ENCODE peak calls at places on chromosome 22, in five cellular contexts. Y is RWPE2, J is heart left ventricle, F is body of pancreas, E is K562. D is an unnamed sample.

GRCh38 chr22:43256569-43257360 is 69.8 kb upstream of the TTLL12 start:
- ATAC-seq in F (no peak), Y (no peak), J (no peak), E (no peak), D (no peak)

GRCh38 chr22:20647586-20648305 is 126.2 kb upstream of the SERPIND1 start:
- ATAC-seq in F (no peak), J (no peak), Y (no peak), E (no peak), D (no peak)

GRCh38 chr22:48748113-48748859 is 1079.4 kb downstream of the BRD1 start:
- ATAC-seq in E (no peak), F (no peak), Y (no peak), J (no peak), D (no peak)

GRCh38 chr22:26462971-26463661 is 20.5 kb downstream of the HPS4 start:
- ATAC-seq in Y (no peak), F (no peak), E (no peak), J (no peak), D (no peak)

GRCh38 chr22:35910013-35910860 is 118.4 kb downstream of the RBFOX2 start:
- ATAC-seq in Y (no peak), E (no peak), J (no peak), F (no peak), D (no peak)

GRCh38 chr22:24962835-24963234 is 10.3 kb downstream of the KIAA1671 start:
- ATAC-seq in F (no peak), J (no peak), Y (no peak), E (no peak), D (no peak)

GRCh38 chr22:25509391-25509791 is 55.1 kb upstream of the GRK3 start:
- ATAC-seq in E (no peak), F (peak; percentile 55), J (no peak), Y (peak; percentile 81), D (peak; percentile 85)

GRCh38 chr22:20962491-20962945 is 4.5 kb upstream of the AIFM3 start:
- ATAC-seq in Y (no peak), J (no peak), F (no peak), E (no peak), D (no peak)

GRCh38 chr22:44314425-44315067 is 1.8 kb upstream of the SHISAL1 start:
- ATAC-seq in F (no peak), E (no peak), Y (no peak), J (no peak), D (no peak)

GRCh38 chr22:31650391-31650790 is 11.6 kb downstream of the PISD start:
- ATAC-seq in E (no peak), Y (peak; percentile 26), F (peak; percentile 35), J (no peak), D (peak; percentile 66)

GRCh38 chr22:24305260-24305692 is 34.6 kb downstream of the SPECC1L start:
- ATAC-seq in E (no peak), Y (no peak), F (no peak), J (no peak), D (no peak)

GRCh38 chr22:18110944-18111758 is 542 bp downstream of the TUBA8 start:
- ATAC-seq in J (no peak), F (no peak), Y (no peak), E (no peak), D (no peak)

GRCh38 chr22:46815132-46815531 is 52.7 kb downstream of the TBC1D22A start:
- ATAC-seq in E (no peak), Y (no peak), F (no peak), J (no peak), D (no peak)

GRCh38 chr22:46484156-46484860 is 53.1 kb downstream of the CELSR1 start:
- ATAC-seq in Y (no peak), E (no peak), J (no peak), F (no peak), D (no peak)

GRCh38 chr22:47794851-47795250 is 1032.4 kb downstream of the TBC1D22A start:
- ATAC-seq in F (no peak), J (no peak), E (no peak), Y (no peak), D (no peak)

GRCh38 chr22:26463688-26464087 is 19.9 kb downstream of the HPS4 start:
- ATAC-seq in E (no peak), Y (no peak), J (no peak), F (no peak), D (no peak)

GRCh38 chr22:30373331-30374325 is 13.6 kb downstream of the RNF215 start:
- ATAC-seq in Y (peak; percentile 16), E (no peak), F (no peak), J (no peak), D (no peak)

GRCh38 chr22:40487663-40488249 is 117.4 kb downstream of the SGSM3 start:
- ATAC-seq in Y (peak; percentile 24), E (peak; percentile 55), J (no peak), F (peak; percentile 61), D (no peak)

GRCh38 chr22:24801906-24802504 is 4.0 kb upstream of the SGSM1 start:
- ATAC-seq in E (no peak), Y (no peak), F (no peak), J (no peak), D (no peak)

GRCh38 chr22:21725956-21726649 is 9.5 kb downstream of the YPEL1 start:
- ATAC-seq in E (peak; percentile 5), Y (no peak), J (no peak), F (no peak), D (no peak)

GRCh38 chr22:46641829-46642266 is 21.7 kb downstream of the GRAMD4 start:
- ATAC-seq in F (no peak), J (no peak), Y (no peak), E (no peak), D (peak; percentile 56)

GRCh38 chr22:17902960-17903359 is 121.4 kb downstream of the MICAL3 start:
- ATAC-seq in F (no peak), J (no peak), Y (no peak), E (no peak), D (no peak)

GRCh38 chr22:35482974-35483373 is 57.7 kb upstream of the RASD2 start:
- ATAC-seq in Y (no peak), J (no peak), F (no peak), E (no peak), D (no peak)

GRCh38 chr22:30782613-30783012 is 87.9 kb downstream of the OSBP2 start:
- ATAC-seq in F (no peak), Y (no peak), E (no peak), J (no peak), D (no peak)

GRCh38 chr22:50507421-50507990 is at the start of gene LMF2:
- ATAC-seq in J (peak; percentile 71), E (peak; percentile 88), F (peak; percentile 76), Y (peak; percentile 70), D (peak; percentile 83)

GRCh38 chr22:50504245-50505211 is 3.0 kb downstream of the LMF2 start:
- ATAC-seq in E (no peak), J (no peak), Y (no peak), F (no peak), D (no peak)

GRCh38 chr22:50506611-50507420 is 686 bp downstream of the LMF2 start:
- ATAC-seq in F (no peak), E (peak; percentile 36), J (no peak), Y (peak; percentile 51), D (no peak)

GRCh38 chr22:50505276-50505775 is 2.2 kb downstream of the LMF2 start:
- ATAC-seq in J (no peak), Y (no peak), F (no peak), E (no peak), D (no peak)

DNA sequence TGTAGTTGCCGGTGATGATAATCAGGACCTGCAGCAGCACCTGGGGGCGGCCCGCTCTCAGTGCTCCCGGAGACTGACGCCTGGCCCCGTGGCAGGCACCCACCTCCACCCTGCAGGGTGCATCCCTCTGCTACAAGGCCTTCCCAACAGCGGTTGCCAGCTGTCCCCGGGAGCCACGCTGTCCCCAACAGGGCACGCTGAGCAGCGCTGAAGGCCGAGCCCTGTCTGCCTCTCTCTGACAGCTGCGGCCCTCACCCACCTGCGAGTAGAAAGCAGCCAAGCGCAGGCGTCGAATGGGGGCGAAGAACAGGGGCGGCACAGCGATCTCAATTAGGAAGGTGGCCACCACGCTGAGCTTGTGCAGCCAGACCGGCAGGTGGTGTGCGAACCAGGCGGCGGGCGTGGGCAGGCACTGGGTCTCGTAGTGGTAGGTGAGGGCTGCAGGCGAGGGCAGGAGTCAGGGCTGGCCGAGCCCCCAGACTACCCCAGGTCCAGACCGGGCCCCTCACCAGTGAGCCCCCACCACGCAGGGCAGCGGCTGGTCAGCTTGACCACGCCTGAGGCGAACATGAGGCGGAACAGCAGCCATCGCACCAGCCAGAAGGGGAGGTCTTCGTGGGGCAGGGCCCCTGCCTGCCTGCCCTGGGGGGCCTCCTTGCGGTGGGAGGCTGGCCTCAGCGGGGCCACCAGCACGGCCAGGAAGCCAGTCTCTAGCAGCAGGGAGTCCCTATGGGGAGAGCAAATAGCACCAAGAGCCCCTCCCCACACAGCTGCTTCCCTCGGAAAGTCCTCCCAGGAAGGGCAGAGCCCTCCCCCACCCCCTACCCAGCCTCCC is 1.5 kb downstream of the LMF2 start:
- ATAC-seq in F (no peak), J (no peak), Y (no peak), E (no peak), D (no peak)
- H3K4me3 ChIP-seq in F (no peak overlapping the region), J (peak overlapping the region; percentile 99), Y (no peak overlapping the region), E (no peak overlapping the region), D (no peak overlapping the region)

GRCh38 chr22:37058917-37059701 is 7.6 kb downstream of the KCTD17 start:
- ATAC-seq in F (no peak), Y (no peak), E (peak; percentile 23), J (no peak), D (no peak)
- TF ChIP-seq CTCF in F (no peak), Y (no peak), E (no peak), J (no peak), D (no peak)

GRCh38 chr22:38267086-38267485 is 5.7 kb downstream of the TMEM184B start:
- ATAC-seq in F (peak; percentile 38), E (peak; percentile 79), J (peak; percentile 62), Y (no peak), D (peak; percentile 71)

GRCh38 chr22:38269466-38269865 is 3.3 kb downstream of the TMEM184B start:
- ATAC-seq in F (no peak), J (no peak), E (no peak), Y (no peak), D (no peak)

GRCh38 chr22:38264322-38264843 is 8.4 kb downstream of the TMEM184B start:
- ATAC-seq in E (no peak), Y (no peak), J (no peak), F (no peak), D (no peak)

GRCh38 chr22:38262051-38262795 is 10.6 kb downstream of the TMEM184B start:
- ATAC-seq in F (peak; percentile 59), Y (peak; percentile 51), E (peak; percentile 87), J (peak; percentile 22), D (peak; percentile 26)

DNA sequence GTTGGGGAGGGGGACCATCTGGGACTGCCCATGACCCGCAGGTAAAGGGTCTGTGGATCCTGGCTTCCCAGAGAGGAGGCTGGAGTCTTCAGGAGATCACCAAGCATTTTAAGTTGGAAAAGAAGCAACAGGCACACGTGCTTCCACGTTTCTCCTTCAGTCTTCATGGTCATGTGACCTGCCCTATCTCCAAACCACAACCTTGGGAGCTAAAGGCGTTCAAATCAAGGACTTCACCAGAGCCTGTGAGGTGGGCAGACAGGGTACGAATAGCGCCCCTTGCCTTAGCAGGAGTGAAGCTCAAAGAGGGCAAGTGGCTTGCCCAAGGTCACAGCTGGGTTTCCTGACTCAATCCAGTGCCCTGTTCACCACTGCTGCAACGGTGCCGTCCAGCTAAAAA is 6.7 kb downstream of the TMEM184B start:
- ATAC-seq in J (no peak), F (no peak), Y (no peak), E (peak; percentile 70), D (no peak)
- H3K4me1 ChIP-seq in J (peaks cover 74% of the 10 kb centered on the region), F (peaks cover 32% of the 10 kb centered on the region), Y (no peaks in the 10 kb centered on the region), E (peaks cover 25% of the 10 kb centered on the region), D (no peaks in the 10 kb centered on the region)

DNA sequence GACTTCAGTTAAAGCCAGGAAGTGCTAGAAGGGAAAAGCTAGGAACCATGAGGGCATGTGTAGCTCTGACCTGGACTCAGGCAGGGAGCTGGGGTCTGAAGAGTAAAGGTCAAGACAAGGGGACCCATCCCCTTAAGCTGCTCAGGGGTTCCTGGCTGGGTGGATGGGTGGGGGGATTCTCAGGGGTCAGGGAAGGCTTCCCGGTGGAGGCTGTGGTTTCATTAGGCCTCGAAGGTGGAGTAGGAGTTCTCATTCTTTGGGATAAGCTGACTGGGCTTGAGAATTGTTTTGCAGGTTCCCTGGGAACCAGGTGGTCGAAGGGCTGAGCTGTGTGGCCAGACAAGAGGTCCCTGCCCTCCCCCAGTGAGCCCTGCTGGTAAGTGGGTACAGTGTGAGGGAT is 1.2 kb downstream of the PHETA2 start:
- ATAC-seq in Y (no peak), J (no peak), E (no peak), F (no peak), D (no peak)
- H3K4me3 ChIP-seq in Y (no peak overlapping the region), J (no peak overlapping the region), E (no peak overlapping the region), F (no peak overlapping the region), D (peak overlapping the region; percentile 83)

D was measured in gastroesophageal sphincter.